ENCODE peak calls at places on chromosomes 7 and 10, in four cellular contexts. K, P, J and N are unnamed samples.

GRCh38 chr10:127907411-127908105 is 655 bp downstream of the PTPRE start:
- DNase-seq in K (no peak), P (no peak), J (no peak), N (peak; percentile 74)

GRCh38 chr7:15977663-15978062 is 291.2 kb upstream of the MEOX2 start:
- DNase-seq in K (no peak), P (peak; percentile 63), J (no peak), N (peak; percentile 40)

GRCh38 chr10:4931587-4931986 is 31.6 kb upstream of the AKR1C1 start:
- DNase-seq in K (no peak), P (no peak), J (no peak), N (no peak)

GRCh38 chr10:28929942-28930341 is 252.6 kb downstream of the BAMBI start:
- DNase-seq in K (no peak), P (no peak), J (no peak), N (no peak)

GRCh38 chr10:43262902-43263466 is 3.9 kb downstream of the RASGEF1A start:
- DNase-seq in K (peak; percentile 21), P (no peak), J (no peak), N (no peak)

GRCh38 chr10:35387768-35388167 is 51.5 kb downstream of the CCNY start:
- DNase-seq in K (no peak), P (peak; percentile 85), J (peak; percentile 50), N (peak; percentile 67)

GRCh38 chr10:77586719-77587423 is 50.7 kb downstream of the KCNMA1 start:
- DNase-seq in K (no peak), P (peak; percentile 98), J (no peak), N (no peak)

GRCh38 chr10:101373063-101373462 is 19.1 kb downstream of the BTRC start:
- DNase-seq in K (no peak), P (no peak), J (no peak), N (no peak)

GRCh38 chr10:102009801-102010425 is 46.1 kb downstream of the ARMH3 start:
- DNase-seq in K (no peak), P (peak; percentile 93), J (peak; percentile 62), N (peak; percentile 83)

GRCh38 chr10:35421553-35422178 is 85.4 kb downstream of the CCNY start:
- DNase-seq in K (no peak), P (peak; percentile 94), J (no peak), N (peak; percentile 92)

GRCh38 chr7:156635529-156636385 is 4.8 kb upstream of the RNF32 start:
- DNase-seq in K (no peak), P (no peak), J (no peak), N (no peak)

GRCh38 chr7:1560620-1561031 is 4.6 kb upstream of the TMEM184A start:
- DNase-seq in K (no peak), P (no peak), J (no peak), N (no peak)

GRCh38 chr7:27162930-27163775 is 2.2 kb downstream of the HOXA9 start:
- DNase-seq in K (no peak), P (no peak), J (no peak), N (no peak)

GRCh38 chr7:98213874-98214810 is 2.9 kb downstream of the BHLHA15 start:
- DNase-seq in K (no peak), P (no peak), J (no peak), N (no peak)

GRCh38 chr10:43203491-43204393 is 63.1 kb downstream of the RASGEF1A start:
- DNase-seq in K (peak; percentile 92), P (no peak), J (no peak), N (no peak)

GRCh38 chr7:74598558-74598957 is 59.0 kb upstream of the GTF2I start:
- DNase-seq in K (no peak), P (peak; percentile 56), J (no peak), N (no peak)

GRCh38 chr7:141291541-141291940 is 217.7 kb downstream of the TMEM178B start:
- DNase-seq in K (no peak), P (no peak), J (no peak), N (no peak)

GRCh38 chr10:87651801-87652200 is 7.9 kb upstream of the PAPSS2 start:
- DNase-seq in K (no peak), P (no peak), J (no peak), N (no peak)

GRCh38 chr7:124033093-124033806 is 383 bp upstream of the TMEM229A start:
- DNase-seq in K (no peak), P (no peak), J (no peak), N (no peak)

GRCh38 chr10:70355234-70356021 is 27.0 kb downstream of the LRRC20 start:
- DNase-seq in K (no peak), P (no peak), J (peak; percentile 94), N (no peak)

GRCh38 chr10:35192645-35193249 is 66.1 kb downstream of the CREM start:
- DNase-seq in K (no peak), P (peak; percentile 19), J (no peak), N (no peak)

GRCh38 chr7:74612015-74612829 is 45.3 kb upstream of the GTF2I start:
- DNase-seq in K (peak; percentile 32), P (no peak), J (no peak), N (peak; percentile 9)

GRCh38 chr10:3620818-3621217 is 164.2 kb downstream of the KLF6 start:
- DNase-seq in K (no peak), P (no peak), J (no peak), N (no peak)

GRCh38 chr10:124362572-124362971 is 56.2 kb downstream of the OAT start:
- DNase-seq in K (no peak), P (no peak), J (no peak), N (no peak)

GRCh38 chr10:44382981-44383748 is 1.7 kb downstream of the CXCL12 start:
- DNase-seq in K (no peak), P (no peak), J (no peak), N (no peak)

DNA sequence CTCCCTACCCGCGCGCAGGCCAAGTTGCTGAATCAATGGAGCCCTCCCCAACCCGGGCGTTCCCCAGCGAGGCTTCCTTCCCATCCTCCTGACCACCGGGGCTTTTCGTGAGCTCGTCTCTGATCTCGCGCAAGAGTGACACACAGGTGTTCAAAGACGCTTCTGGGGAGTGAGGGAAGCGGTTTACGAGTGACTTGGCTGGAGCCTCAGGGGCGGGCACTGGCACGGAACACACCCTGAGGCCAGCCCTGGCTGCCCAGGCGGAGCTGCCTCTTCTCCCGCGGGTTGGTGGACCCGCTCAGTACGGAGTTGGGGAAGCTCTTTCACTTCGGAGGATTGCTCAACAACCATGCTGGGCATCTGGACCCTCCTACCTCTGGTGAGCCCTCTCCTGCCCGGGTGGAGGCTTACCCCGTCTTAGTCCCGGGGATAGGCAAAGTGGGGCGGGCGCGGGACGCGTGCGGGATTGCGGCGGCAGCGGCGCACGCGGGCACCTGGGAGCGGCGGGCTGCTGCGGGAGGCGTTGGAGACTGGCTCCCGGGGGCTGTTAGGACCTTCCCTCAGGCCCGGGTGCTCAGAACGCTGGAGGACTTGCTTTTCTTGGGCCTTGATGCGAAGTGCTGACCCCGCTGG is at the start of gene FAS:
- DNase-seq in K (no peak), P (peak; percentile 57), J (peak; percentile 80), N (peak; percentile 53)
- TF ChIP-seq POLR2A in K (no peak), P (no peak), J (peak; percentile 86), N (no peak)

GRCh38 chr7:37353949-37354660 is 94.6 kb downstream of the ELMO1 start:
- DNase-seq in K (no peak), P (no peak), J (no peak), N (no peak)
- TF ChIP-seq FOS in K (no peak), P (no peak), J (no peak), N (no peak)

DNA sequence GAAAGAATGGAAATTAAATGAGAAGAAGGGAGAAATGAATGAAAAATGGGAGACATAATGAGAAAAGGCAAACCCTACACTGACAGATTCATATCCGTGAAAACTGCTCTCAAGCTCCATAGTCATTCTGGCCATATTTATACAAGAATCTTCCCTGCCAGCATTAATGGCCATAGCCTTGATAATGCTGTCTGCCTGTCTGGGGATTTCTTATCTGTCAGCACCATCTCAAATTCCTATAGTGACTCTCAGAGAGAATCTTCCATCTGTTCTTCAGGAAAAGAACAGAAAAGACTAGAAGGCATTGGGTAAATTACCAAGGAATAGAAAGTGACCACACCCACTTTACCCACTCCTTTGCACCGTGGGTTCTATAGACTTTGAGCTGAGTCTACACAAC is 295.9 kb downstream of the PLXNA4 start:
- DNase-seq in K (no peak), P (no peak), J (no peak), N (no peak)
- TF ChIP-seq POLR2A in K (no peak), P (no peak), J (no peak), N (no peak)

GRCh38 chr10:114716811-114717404 is 58.8 kb upstream of the ABLIM1 start:
- DNase-seq in K (no peak), P (peak; percentile 28), J (no peak), N (no peak)

GRCh38 chr10:114713525-114713924 is 55.5 kb upstream of the ABLIM1 start:
- DNase-seq in K (no peak), P (no peak), J (no peak), N (peak; percentile 52)

GRCh38 chr10:114718386-114718785 is 60.3 kb upstream of the ABLIM1 start:
- DNase-seq in K (no peak), P (no peak), J (no peak), N (no peak)

GRCh38 chr10:114714281-114714741 is 56.2 kb upstream of the ABLIM1 start:
- DNase-seq in K (no peak), P (peak; percentile 98), J (no peak), N (peak; percentile 93)

GRCh38 chr10:114715171-114715670 is 57.1 kb upstream of the ABLIM1 start:
- DNase-seq in K (no peak), P (peak; percentile 67), J (no peak), N (peak; percentile 93)
- TF ChIP-seq FOS in K (no peak), P (no peak), J (no peak), N (no peak)

DNA sequence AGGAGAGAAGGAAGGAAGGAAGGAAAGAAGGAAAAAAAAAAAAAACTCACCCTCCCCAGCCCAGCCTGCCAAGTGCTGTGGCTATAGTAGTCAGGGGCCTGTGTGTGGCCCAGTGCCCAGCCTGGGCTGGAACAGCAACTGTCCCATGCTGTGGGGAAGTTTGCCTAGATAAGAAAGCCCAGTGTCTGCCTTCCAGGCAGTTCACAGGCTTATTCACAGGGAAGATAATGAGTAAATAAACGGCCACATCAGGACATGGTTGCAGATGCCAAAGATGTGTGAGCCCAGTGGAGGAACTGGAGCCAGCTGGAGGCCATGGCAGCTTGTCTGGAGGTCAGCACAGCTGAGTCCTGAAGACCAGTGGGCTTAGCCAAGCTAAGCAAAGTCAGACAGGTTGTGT is 132.4 kb upstream of the FOXK1 start:
- DNase-seq in K (no peak), P (no peak), J (no peak), N (no peak)
- TF ChIP-seq POLR2A in K (no peak), P (no peak), J (no peak), N (no peak)

DNA sequence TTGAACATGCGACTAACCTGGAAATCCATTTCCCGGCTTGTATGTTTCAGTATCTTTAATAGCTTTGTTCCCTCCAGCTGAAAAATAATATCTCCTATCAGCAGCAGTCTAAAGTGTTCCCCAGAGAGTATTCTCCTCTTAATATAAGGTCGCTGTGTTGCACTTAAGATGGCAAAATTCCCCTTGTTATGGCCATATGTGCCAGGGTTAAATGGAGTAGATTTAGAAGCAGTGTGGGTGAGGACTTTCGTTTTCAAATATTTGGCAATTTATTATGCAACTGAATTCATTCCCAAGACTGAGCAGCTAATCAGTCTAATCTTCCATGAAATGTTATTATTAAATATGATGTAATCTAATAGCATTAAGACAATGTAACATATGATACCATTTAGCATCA is 54.9 kb upstream of the ZPBP start:
- DNase-seq in K (no peak), P (no peak), J (no peak), N (no peak)
- TF ChIP-seq FOS in K (no peak), P (no peak), J (no peak), N (no peak)

DNA sequence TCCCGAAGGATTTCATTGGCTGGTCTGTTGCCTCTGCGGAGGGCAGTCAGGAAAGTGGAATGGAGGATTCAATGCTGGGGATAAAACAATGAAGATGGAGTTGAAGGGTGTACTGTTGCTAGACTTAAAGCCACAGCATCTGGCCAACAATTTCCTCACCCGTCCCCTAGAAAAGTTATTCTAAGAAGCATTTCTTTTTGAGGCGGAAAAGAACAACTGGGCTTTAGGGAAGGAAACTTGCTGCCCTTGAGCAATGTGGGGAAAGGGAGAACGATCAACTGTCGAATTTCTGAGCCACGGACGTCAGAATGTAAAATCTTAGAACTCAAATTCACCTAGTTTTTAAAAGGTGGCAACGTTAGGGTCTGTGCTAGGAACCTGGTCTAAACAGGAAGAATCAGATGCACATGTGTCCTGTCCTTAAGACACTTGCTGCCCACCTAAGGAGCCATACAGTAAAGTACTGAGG is 673 bp downstream of the FMC1 start:
- DNase-seq in K (no peak), P (no peak), J (no peak), N (no peak)
- TF ChIP-seq POLR2A in K (no peak), P (no peak), J (no peak), N (no peak)